ENCODE peak calls at places on chromosomes 7 and 10, in six cellular contexts. F is mesenchymal stem cell; Y is NCI-H1092 treated with DMSO at 0.1 percent for 48 hours; X is stimulated activated CD4-positive, alpha-beta T cell treated with anti-CD3 and anti-CD28 coated beads, Interleukin-1b, Interleukin-23, amount 100 ng/mL, for 1 hour; J is GOT3; N is PC-9. K is an unnamed sample.

GRCh38 chr7:78752554-78752953 is 700.9 kb downstream of the MAGI2 start:
- DNase-seq in J (no peak), N (no peak), Y (no peak), X (no peak), F (no peak), K (no peak)

GRCh38 chr7:95660023-95660434 is 63.7 kb upstream of the PDK4 start:
- DNase-seq in F (peak), Y (no peak), N (no peak), X (no peak), J (no peak), K (no peak)

GRCh38 chr10:31147220-31147608 is 115.5 kb upstream of the ZNF438 start:
- DNase-seq in F (peak), J (no peak), X (no peak), N (no peak), Y (no peak), K (no peak)

GRCh38 chr7:21430575-21430954 is 2.7 kb downstream of the SP4 start:
- DNase-seq in F (no peak), N (no peak), Y (peak), X (no peak), J (no peak), K (no peak)

GRCh38 chr10:37856881-37857286 is 526 bp downstream of the ZNF248 start:
- DNase-seq in Y (peak), X (peak), N (no peak), J (no peak), F (no peak), K (no peak)

GRCh38 chr7:96093435-96093834 is 228.5 kb downstream of the SLC25A13 start:
- DNase-seq in F (peak), J (no peak), Y (no peak), X (no peak), N (no peak), K (peak)

GRCh38 chr10:683448-684071 is 5.9 kb downstream of the DIP2C start:
- DNase-seq in X (no peak), J (no peak), Y (no peak), N (no peak), F (peak), K (peak)

GRCh38 chr7:50321678-50322077 is 17.2 kb downstream of the IKZF1 start:
- DNase-seq in X (no peak), N (no peak), Y (no peak), J (no peak), F (no peak), K (no peak)

GRCh38 chr10:96456296-96456840 is 57.4 kb downstream of the TLL2 start:
- DNase-seq in J (no peak), F (no peak), X (no peak), N (no peak), Y (no peak), K (no peak)

GRCh38 chr10:89702121-89702480 is 711 bp downstream of the KIF20B start:
- DNase-seq in N (peak), J (no peak), X (no peak), Y (no peak), F (peak), K (no peak)